ENCODE peak calls at places on chromosomes 13 and 19, in ten cellular contexts. One of them, this sample, is unnamed.

GRCh38 chr13:35354305-35354704 is 122.2 kb downstream of the MAB21L1 start:
- DNase-seq in RCC 7860: no peak
- DNase-seq in LoVo: no peak
- DNase-seq in A172: no peak
- DNase-seq in iPS-NIHi11: no peak
- DNase-seq in hippocampal formation: no peak
- DNase-seq in frontal cortex: no peak
- DNase-seq in Right ventricle myocardium superior: no peak
- DNase-seq in stimulated activated CD8-positive, alpha-beta memory T cell treated with anti-CD3 and anti-CD28 coated beads, Interleukin-7, amount 100 ng/mL, for 1 hour: no peak
- DNase-seq in fibroblast of lung: no peak
- DNase-seq in this sample: no peak

GRCh38 chr19:39795001-39795400 is 16.3 kb downstream of the LEUTX start:
- DNase-seq in stimulated activated CD8-positive, alpha-beta memory T cell treated with anti-CD3 and anti-CD28 coated beads, Interleukin-7, amount 100 ng/mL, for 1 hour: no peak
- DNase-seq in fibroblast of lung: no peak
- DNase-seq in LoVo: no peak
- DNase-seq in frontal cortex: no peak
- DNase-seq in RCC 7860: no peak
- DNase-seq in hippocampal formation: no peak
- DNase-seq in Right ventricle myocardium superior: no peak
- DNase-seq in A172: no peak
- DNase-seq in iPS-NIHi11: no peak
- DNase-seq in this sample: no peak

GRCh38 chr19:35773020-35773809 is 2.1 kb upstream of the ARHGAP33 start:
- DNase-seq in A172: peak; percentile 30
- DNase-seq in RCC 7860: peak; percentile 75
- DNase-seq in LoVo: no peak
- DNase-seq in hippocampal formation: no peak
- DNase-seq in iPS-NIHi11: no peak
- DNase-seq in frontal cortex: no peak
- DNase-seq in stimulated activated CD8-positive, alpha-beta memory T cell treated with anti-CD3 and anti-CD28 coated beads, Interleukin-7, amount 100 ng/mL, for 1 hour: no peak
- DNase-seq in Right ventricle myocardium superior: no peak
- DNase-seq in fibroblast of lung: peak; percentile 42
- DNase-seq in this sample: peak; percentile 47

GRCh38 chr19:50500060-50500752 is 10.8 kb downstream of the JOSD2 start:
- DNase-seq in LoVo: no peak
- DNase-seq in RCC 7860: no peak
- DNase-seq in frontal cortex: no peak
- DNase-seq in A172: no peak
- DNase-seq in stimulated activated CD8-positive, alpha-beta memory T cell treated with anti-CD3 and anti-CD28 coated beads, Interleukin-7, amount 100 ng/mL, for 1 hour: no peak
- DNase-seq in hippocampal formation: no peak
- DNase-seq in fibroblast of lung: no peak
- DNase-seq in iPS-NIHi11: peak; percentile 55
- DNase-seq in Right ventricle myocardium superior: peak; percentile 86
- DNase-seq in this sample: no peak

GRCh38 chr13:48291730-48292129 is 11.8 kb upstream of the RB1 start:
- DNase-seq in hippocampal formation: no peak
- DNase-seq in Right ventricle myocardium superior: no peak
- DNase-seq in iPS-NIHi11: no peak
- DNase-seq in LoVo: no peak
- DNase-seq in A172: no peak
- DNase-seq in frontal cortex: no peak
- DNase-seq in stimulated activated CD8-positive, alpha-beta memory T cell treated with anti-CD3 and anti-CD28 coated beads, Interleukin-7, amount 100 ng/mL, for 1 hour: no peak
- DNase-seq in fibroblast of lung: no peak
- DNase-seq in RCC 7860: no peak
- DNase-seq in this sample: no peak

GRCh38 chr13:48232420-48233096 is 448 bp upstream of the ITM2B start:
- DNase-seq in A172: no peak
- DNase-seq in RCC 7860: peak; percentile 58
- DNase-seq in Right ventricle myocardium superior: no peak
- DNase-seq in hippocampal formation: no peak
- DNase-seq in fibroblast of lung: no peak
- DNase-seq in frontal cortex: no peak
- DNase-seq in LoVo: peak; percentile 38
- DNase-seq in stimulated activated CD8-positive, alpha-beta memory T cell treated with anti-CD3 and anti-CD28 coated beads, Interleukin-7, amount 100 ng/mL, for 1 hour: no peak
- DNase-seq in iPS-NIHi11: no peak
- DNase-seq in this sample: no peak

GRCh38 chr13:48975101-48975925 is at the start of gene FNDC3A:
- DNase-seq in iPS-NIHi11: peak; percentile 80
- DNase-seq in RCC 7860: peak; percentile 32
- DNase-seq in A172: peak; percentile 41
- DNase-seq in hippocampal formation: no peak
- DNase-seq in frontal cortex: peak; percentile 75
- DNase-seq in fibroblast of lung: peak; percentile 68
- DNase-seq in stimulated activated CD8-positive, alpha-beta memory T cell treated with anti-CD3 and anti-CD28 coated beads, Interleukin-7, amount 100 ng/mL, for 1 hour: peak; percentile 9
- DNase-seq in Right ventricle myocardium superior: no peak
- DNase-seq in LoVo: peak; percentile 62
- DNase-seq in this sample: no peak

GRCh38 chr19:43784981-43785808 is 4.4 kb upstream of the KCNN4 start:
- DNase-seq in iPS-NIHi11: peak; percentile 74
- DNase-seq in LoVo: peak; percentile 78
- DNase-seq in RCC 7860: peak; percentile 58
- DNase-seq in fibroblast of lung: peak; percentile 77
- DNase-seq in hippocampal formation: peak; percentile 18
- DNase-seq in stimulated activated CD8-positive, alpha-beta memory T cell treated with anti-CD3 and anti-CD28 coated beads, Interleukin-7, amount 100 ng/mL, for 1 hour: no peak
- DNase-seq in A172: peak; percentile 89
- DNase-seq in frontal cortex: peak; percentile 75
- DNase-seq in Right ventricle myocardium superior: peak; percentile 60
- DNase-seq in this sample: no peak

GRCh38 chr13:112842343-112842856 is 126.6 kb upstream of the MCF2L start:
- DNase-seq in iPS-NIHi11: peak; percentile 53
- DNase-seq in LoVo: no peak
- DNase-seq in A172: peak; percentile 69
- DNase-seq in fibroblast of lung: no peak
- DNase-seq in Right ventricle myocardium superior: peak; percentile 72
- DNase-seq in RCC 7860: no peak
- DNase-seq in stimulated activated CD8-positive, alpha-beta memory T cell treated with anti-CD3 and anti-CD28 coated beads, Interleukin-7, amount 100 ng/mL, for 1 hour: no peak
- DNase-seq in frontal cortex: peak; percentile 46
- DNase-seq in hippocampal formation: no peak
- DNase-seq in this sample: no peak

GRCh38 chr13:26485786-26486185 is 71.7 kb upstream of the WASF3 start:
- DNase-seq in frontal cortex: no peak
- DNase-seq in LoVo: no peak
- DNase-seq in Right ventricle myocardium superior: no peak
- DNase-seq in fibroblast of lung: no peak
- DNase-seq in hippocampal formation: no peak
- DNase-seq in RCC 7860: no peak
- DNase-seq in A172: no peak
- DNase-seq in iPS-NIHi11: no peak
- DNase-seq in stimulated activated CD8-positive, alpha-beta memory T cell treated with anti-CD3 and anti-CD28 coated beads, Interleukin-7, amount 100 ng/mL, for 1 hour: no peak
- DNase-seq in this sample: no peak

GRCh38 chr13:108425056-108425455 is 155.5 kb downstream of the TNFSF13B start:
- DNase-seq in RCC 7860: no peak
- DNase-seq in fibroblast of lung: peak; percentile 2
- DNase-seq in stimulated activated CD8-positive, alpha-beta memory T cell treated with anti-CD3 and anti-CD28 coated beads, Interleukin-7, amount 100 ng/mL, for 1 hour: no peak
- DNase-seq in LoVo: no peak
- DNase-seq in hippocampal formation: no peak
- DNase-seq in Right ventricle myocardium superior: no peak
- DNase-seq in A172: no peak
- DNase-seq in frontal cortex: no peak
- DNase-seq in iPS-NIHi11: no peak
- DNase-seq in this sample: no peak

This sample was measured in kidney epithelial cell.